ENCODE peak calls at places on chromosomes 12 and 14, in four cellular contexts. One of them, this sample, is unnamed.

GRCh38 chr12:1318327-1319031 is 275.9 kb downstream of the FBXL14 start:
- DNase-seq in HepG2: no peak
- DNase-seq in A549: no peak
- DNase-seq in K562: no peak
- DNase-seq in this sample: peak

GRCh38 chr12:47396902-47397663 is 308.7 kb downstream of the RPAP3 start:
- DNase-seq in HepG2: no peak
- DNase-seq in K562: no peak
- DNase-seq in A549: peak
- DNase-seq in this sample: no peak

GRCh38 chr12:524167-524951 is 64.6 kb downstream of the B4GALNT3 start:
- DNase-seq in A549: no peak
- DNase-seq in HepG2: no peak
- DNase-seq in K562: no peak
- DNase-seq in this sample: no peak

GRCh38 chr14:34522496-34522895 is 17.0 kb downstream of the EAPP start:
- DNase-seq in A549: no peak
- DNase-seq in HepG2: no peak
- DNase-seq in K562: no peak
- DNase-seq in this sample: no peak

GRCh38 chr14:102927346-102927877 is 4.9 kb downstream of the AMN start:
- DNase-seq in K562: no peak
- DNase-seq in HepG2: no peak
- DNase-seq in A549: no peak
- DNase-seq in this sample: no peak

GRCh38 chr12:68416350-68416749 is 84.2 kb upstream of the MDM1 start:
- DNase-seq in HepG2: no peak
- DNase-seq in A549: no peak
- DNase-seq in K562: no peak
- DNase-seq in this sample: no peak

GRCh38 chr12:108722992-108723766 is 8.1 kb downstream of the CORO1C start:
- DNase-seq in HepG2: no peak
- DNase-seq in K562: no peak
- DNase-seq in A549: peak
- DNase-seq in this sample: no peak

GRCh38 chr14:97603201-97603600 is 806.0 kb downstream of the VRK1 start:
- DNase-seq in K562: no peak
- DNase-seq in HepG2: no peak
- DNase-seq in A549: no peak
- DNase-seq in this sample: no peak

GRCh38 chr14:75393794-75394193 is 34.0 kb upstream of the JDP2 start:
- DNase-seq in A549: no peak
- DNase-seq in HepG2: no peak
- DNase-seq in K562: no peak
- DNase-seq in this sample: no peak

GRCh38 chr12:32034045-32034444 is 72.6 kb upstream of the BICD1 start:
- DNase-seq in A549: no peak
- DNase-seq in HepG2: no peak
- DNase-seq in K562: no peak
- DNase-seq in this sample: no peak

GRCh38 chr12:107228076-107228475 is 134.7 kb upstream of the CRY1 start:
- DNase-seq in A549: no peak
- DNase-seq in K562: no peak
- DNase-seq in HepG2: no peak
- DNase-seq in this sample: no peak

GRCh38 chr12:107660230-107660629 is 25.4 kb upstream of the PWP1 start:
- DNase-seq in HepG2: no peak
- DNase-seq in A549: peak
- DNase-seq in K562: no peak
- DNase-seq in this sample: no peak

GRCh38 chr14:80364274-80364673 is 153.0 kb upstream of the DIO2 start:
- DNase-seq in A549: peak
- DNase-seq in HepG2: peak
- DNase-seq in K562: no peak
- DNase-seq in this sample: no peak

GRCh38 chr14:51534623-51535022 is 117.1 kb upstream of the FRMD6 start:
- DNase-seq in HepG2: peak
- DNase-seq in K562: no peak
- DNase-seq in A549: peak
- DNase-seq in this sample: no peak

GRCh38 chr14:99157246-99157645 is 114.8 kb downstream of the BCL11B start:
- DNase-seq in A549: no peak
- DNase-seq in HepG2: no peak
- DNase-seq in K562: no peak
- DNase-seq in this sample: no peak

GRCh38 chr12:45357547-45358417 is 141.9 kb downstream of the ANO6 start:
- DNase-seq in K562: no peak
- DNase-seq in A549: no peak
- DNase-seq in HepG2: peak
- DNase-seq in this sample: no peak

GRCh38 chr12:49227701-49228100 is 37.2 kb upstream of the TUBA1C start:
- DNase-seq in HepG2: no peak
- DNase-seq in A549: no peak
- DNase-seq in K562: no peak
- DNase-seq in this sample: no peak

GRCh38 chr14:35355981-35356839 is 48.3 kb downstream of the NFKBIA start:
- DNase-seq in HepG2: peak
- DNase-seq in K562: peak
- DNase-seq in A549: peak
- DNase-seq in this sample: no peak

GRCh38 chr14:60488175-60488574 is 2.3 kb upstream of the C14orf39 start:
- DNase-seq in HepG2: no peak
- DNase-seq in K562: no peak
- DNase-seq in A549: no peak
- DNase-seq in this sample: no peak
- TF ChIP-seq CTCF in HepG2: no peak
- TF ChIP-seq CTCF in K562: no peak
- TF ChIP-seq CTCF in A549: peak
- TF ChIP-seq CTCF in this sample: no peak

GRCh38 chr12:50517456-50518048 is 12.8 kb downstream of the DIP2B start:
- DNase-seq in A549: peak
- DNase-seq in K562: no peak
- DNase-seq in HepG2: peak
- DNase-seq in this sample: no peak
- TF ChIP-seq NR3C1 in A549: no peak
- TF ChIP-seq NR3C1 in K562: no peak
- TF ChIP-seq NR3C1 in HepG2: no peak
- TF ChIP-seq NR3C1 in this sample: no peak

DNA sequence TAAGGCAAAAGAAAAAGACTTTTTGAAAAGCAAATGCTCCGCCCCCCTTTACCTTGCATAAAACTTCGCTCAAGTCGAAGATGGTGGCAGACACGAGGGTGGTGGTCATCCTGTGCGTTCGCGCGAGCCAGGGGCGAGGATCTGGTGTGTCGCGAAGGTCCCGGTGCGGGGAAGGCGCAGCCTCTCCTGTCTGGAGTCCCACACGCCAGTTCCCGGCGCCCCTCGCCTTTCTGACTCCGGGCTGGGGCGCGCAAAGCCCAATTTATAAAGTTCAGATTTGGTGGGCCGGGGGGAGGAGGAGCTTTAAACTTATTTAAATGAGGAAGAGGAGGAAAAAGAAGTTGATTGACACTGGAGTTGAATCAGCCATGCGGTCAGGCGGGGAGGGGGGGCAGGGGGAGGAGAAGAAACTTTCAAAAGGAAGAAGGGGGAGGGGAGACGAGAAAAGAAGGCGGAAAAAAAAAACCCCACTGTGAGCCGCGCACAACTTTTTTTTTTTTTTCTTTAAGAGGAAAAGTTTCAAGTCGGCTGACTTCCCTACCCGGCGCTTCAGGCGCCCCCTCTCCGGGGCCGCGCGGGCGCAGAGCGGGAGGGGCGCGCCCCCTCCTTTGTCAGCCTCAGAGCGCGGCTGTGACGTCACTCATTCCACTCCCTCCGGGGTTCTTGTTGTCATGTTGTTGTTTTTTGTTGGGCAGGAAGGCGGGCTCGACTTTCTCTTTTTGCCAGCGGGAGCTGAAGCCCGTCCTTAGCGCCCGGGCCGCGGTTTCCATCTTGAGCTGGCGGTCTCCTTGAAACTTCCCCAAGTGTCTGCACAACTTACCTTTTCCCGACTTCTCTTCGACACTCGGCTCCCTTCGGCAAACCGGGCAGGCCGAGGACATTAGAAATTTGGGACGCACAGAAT is at the start of gene ZFP36L1:
- DNase-seq in K562: peak
- DNase-seq in HepG2: peak
- DNase-seq in A549: peak
- DNase-seq in this sample: peak
- TF ChIP-seq CTCF in K562: no peak
- TF ChIP-seq CTCF in HepG2: peak
- TF ChIP-seq CTCF in A549: no peak
- TF ChIP-seq CTCF in this sample: no peak

DNA sequence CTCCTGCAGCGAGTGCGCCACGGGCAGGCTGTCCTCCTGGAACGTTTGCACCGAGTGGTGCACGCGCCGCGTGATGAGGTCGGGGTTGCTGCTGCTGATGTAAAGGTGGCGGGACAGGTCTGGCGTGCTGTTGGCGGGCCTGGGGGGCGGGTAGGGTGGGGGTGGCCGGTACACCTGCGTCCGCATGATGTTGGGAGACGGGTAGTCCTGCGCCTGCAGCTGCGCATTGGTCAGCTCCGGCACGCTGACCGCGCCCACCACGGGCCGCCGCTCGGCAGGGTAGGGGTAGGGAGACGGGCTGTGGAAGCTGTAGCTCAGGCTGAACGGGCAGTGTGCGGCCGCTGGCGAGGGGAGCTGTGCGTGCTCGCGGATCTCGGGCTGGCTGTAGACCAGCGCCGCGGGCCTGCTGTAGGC is 75.2 kb downstream of the PTPN21 start:
- DNase-seq in HepG2: no peak
- DNase-seq in K562: no peak
- DNase-seq in A549: no peak
- DNase-seq in this sample: no peak
- TF ChIP-seq NR3C1 in HepG2: no peak
- TF ChIP-seq NR3C1 in K562: no peak
- TF ChIP-seq NR3C1 in A549: no peak
- TF ChIP-seq NR3C1 in this sample: no peak

GRCh38 chr12:122981036-122981471 is 573 bp downstream of the ARL6IP4 start:
- DNase-seq in A549: no peak
- DNase-seq in HepG2: no peak
- DNase-seq in K562: no peak
- DNase-seq in this sample: no peak
- TF ChIP-seq CTCF in A549: no peak
- TF ChIP-seq CTCF in HepG2: no peak
- TF ChIP-seq CTCF in K562: no peak
- TF ChIP-seq CTCF in this sample: no peak

DNA sequence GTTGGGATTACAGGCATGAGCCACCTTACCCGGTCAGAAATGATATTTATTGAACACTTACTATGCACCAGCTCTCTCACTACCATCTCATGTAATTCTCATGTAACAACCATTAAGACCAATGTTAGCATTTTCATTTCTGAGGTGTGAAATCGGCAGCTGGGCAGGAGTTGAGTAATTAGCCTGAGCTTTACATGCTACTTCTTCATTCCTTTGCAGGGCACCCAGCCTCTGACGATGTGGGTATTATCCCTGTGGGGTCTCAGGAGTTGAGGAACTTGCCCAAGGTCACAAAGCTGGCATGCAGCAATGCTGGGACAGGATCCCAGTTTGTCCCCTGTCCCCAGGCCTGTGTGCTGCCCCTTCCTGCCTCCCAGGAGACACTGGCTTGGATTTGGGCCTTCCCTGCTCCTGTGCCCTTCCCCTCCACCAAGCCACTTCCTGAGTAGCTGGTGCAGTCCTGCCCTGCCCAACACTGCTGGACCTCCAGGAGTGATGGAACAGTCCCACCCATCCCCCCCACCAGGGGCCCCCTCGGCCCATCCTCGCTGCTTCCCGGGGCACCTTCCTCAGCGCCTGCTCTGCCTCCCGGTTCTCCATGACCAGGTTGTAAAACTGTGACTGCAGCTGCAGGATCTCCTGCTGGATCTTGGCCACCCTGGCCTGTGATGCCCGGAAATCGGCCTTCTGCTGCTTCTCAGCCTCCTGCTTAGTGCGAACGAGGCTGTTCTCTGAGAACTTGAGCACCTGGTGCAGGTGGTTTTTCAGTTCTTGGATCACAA is 14.7 kb downstream of the RITA1 start:
- DNase-seq in K562: peak
- DNase-seq in A549: no peak
- DNase-seq in HepG2: no peak
- DNase-seq in this sample: no peak
- TF ChIP-seq NR3C1 in K562: no peak
- TF ChIP-seq NR3C1 in A549: no peak
- TF ChIP-seq NR3C1 in HepG2: no peak
- TF ChIP-seq NR3C1 in this sample: no peak

DNA sequence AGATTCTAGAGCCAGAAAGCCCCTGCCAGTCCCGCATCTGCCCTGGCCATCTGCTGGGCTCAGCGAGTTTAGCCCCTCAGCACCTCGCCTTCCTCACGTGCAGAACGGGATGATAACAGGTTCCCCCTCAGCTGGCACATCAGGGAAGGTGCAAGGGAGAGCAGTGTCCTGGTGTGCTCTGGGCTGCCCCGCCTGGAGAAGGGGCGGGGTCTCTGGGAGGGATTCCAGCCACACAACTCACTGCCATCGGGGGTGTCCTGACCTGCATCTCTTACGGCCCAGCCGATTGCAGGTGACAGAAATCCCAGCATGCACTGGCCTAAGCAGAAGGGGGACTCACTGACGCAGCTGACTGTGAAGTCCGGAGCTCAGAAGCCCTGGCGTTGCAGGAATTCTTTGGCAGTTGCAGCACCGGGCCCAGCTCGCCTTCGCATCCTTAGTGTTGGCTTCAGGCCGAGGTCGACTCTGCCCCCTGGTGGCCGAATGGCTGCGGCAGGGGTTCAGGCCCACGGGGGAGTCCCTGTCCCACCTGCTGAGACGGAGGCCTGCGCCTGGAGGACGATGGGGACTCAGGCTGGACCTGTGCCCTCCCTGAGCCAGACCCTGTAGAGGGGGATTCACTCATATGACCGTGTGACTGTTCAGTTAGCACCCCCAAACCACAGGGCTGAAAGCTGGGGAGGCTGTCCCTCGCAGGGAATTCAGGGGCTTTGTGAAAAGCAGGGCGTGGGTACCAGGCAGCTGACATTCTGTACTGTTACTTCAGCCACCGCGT is 178.6 kb downstream of the ADGRD1 start:
- DNase-seq in HepG2: peak
- DNase-seq in K562: peak
- DNase-seq in A549: peak
- DNase-seq in this sample: peak
- TF ChIP-seq CTCF in HepG2: peak
- TF ChIP-seq CTCF in K562: peak
- TF ChIP-seq CTCF in A549: peak
- TF ChIP-seq CTCF in this sample: peak

GRCh38 chr12:124493809-124494750 is 73.3 kb downstream of the NCOR2 start:
- DNase-seq in A549: no peak
- DNase-seq in K562: no peak
- DNase-seq in HepG2: no peak
- DNase-seq in this sample: no peak
- TF ChIP-seq NR3C1 in A549: no peak
- TF ChIP-seq NR3C1 in K562: no peak
- TF ChIP-seq NR3C1 in HepG2: no peak
- TF ChIP-seq NR3C1 in this sample: no peak

This sample was measured in WTC11.